ENCODE peak calls at places on chromosomes 4 and X, in four cellular contexts. A is colonic mucosa, F is pancreas, G is progenitor cell of endocrine pancreas. O is an unnamed sample.
A peak's percentile ranks its signal among the peaks of the same experiment; 100 is the strongest.

GRCh38 chr4:37885496-37885895 is 5.4 kb upstream of the TBC1D1 start:
- DNase-seq in G (no peak), F (no peak), A (no peak), O (no peak)

GRCh38 chrX:49754238-49754857 is 58.6 kb upstream of the PAGE1 start:
- DNase-seq in A (peak; percentile 27), F (peak; percentile 6), G (peak; percentile 17), O (peak; percentile 10)

GRCh38 chr4:156173937-156174336 is 220.3 kb upstream of the CTSO start:
- DNase-seq in F (no peak), A (no peak), G (no peak), O (no peak)

GRCh38 chr4:169225058-169225751 is 45.6 kb downstream of the SH3RF1 start:
- DNase-seq in F (no peak), G (no peak), A (no peak), O (no peak)

GRCh38 chrX:71367396-71367795 is 1.2 kb downstream of the TAF1 start:
- DNase-seq in G (no peak), A (no peak), F (no peak), O (no peak)

GRCh38 chr4:145216532-145216931 is 36.1 kb upstream of the OTUD4 start:
- DNase-seq in G (no peak), A (no peak), F (no peak), O (no peak)

GRCh38 chr4:43766648-43767047 is 682.0 kb downstream of the KCTD8 start:
- DNase-seq in F (no peak), G (no peak), A (no peak), O (no peak)

GRCh38 chrX:102154900-102155805 is 624 bp downstream of the BEX5 start:
- DNase-seq in A (peak; percentile 18), G (no peak), F (peak; percentile 5), O (no peak)

GRCh38 chr4:10114147-10114546 is 2.5 kb downstream of the WDR1 start:
- DNase-seq in G (no peak), A (no peak), F (no peak), O (no peak)

GRCh38 chrX:68462197-68462596 is 28.9 kb upstream of the OPHN1 start:
- DNase-seq in F (no peak), G (no peak), A (no peak), O (no peak)

GRCh38 chr4:76305971-76306881 is at the start of gene STBD1:
- DNase-seq in G (peak; percentile 60), F (peak; percentile 81), A (peak; percentile 92), O (peak; percentile 81)

GRCh38 chr4:89039735-89040338 is 17.1 kb downstream of the FAM13A start:
- DNase-seq in G (no peak), A (no peak), F (no peak), O (no peak)

GRCh38 chr4:43264730-43265129 is 372.2 kb downstream of the GRXCR1 start:
- DNase-seq in A (no peak), G (no peak), F (no peak), O (no peak)

GRCh38 chrX:72382199-72382590 is 76.5 kb upstream of the CITED1 start:
- DNase-seq in F (no peak), A (no peak), G (no peak), O (no peak)

GRCh38 chrX:132786217-132786616 is 172.2 kb downstream of the HS6ST2 start:
- DNase-seq in F (no peak), G (no peak), A (no peak), O (no peak)

GRCh38 chrX:136694491-136695087 is 46.6 kb downstream of the CD40LG start:
- DNase-seq in G (no peak), F (no peak), A (no peak), O (no peak)

GRCh38 chr4:181264908-181265307 is 978.3 kb upstream of the TENM3 start:
- DNase-seq in A (no peak), F (no peak), G (no peak), O (no peak)

GRCh38 chrX:102708900-102709299 is 3.3 kb upstream of the GPRASP2 start:
- DNase-seq in A (no peak), G (no peak), F (no peak), O (no peak)

GRCh38 chr4:23889814-23890269 is at the start of gene PPARGC1A:
- DNase-seq in F (peak; percentile 45), A (peak; percentile 87), G (peak; percentile 10), O (peak; percentile 31)

GRCh38 chr4:152591361-152591760 is 55.5 kb upstream of the FBXW7 start:
- DNase-seq in A (peak; percentile 48), G (peak; percentile 17), F (peak; percentile 24), O (no peak)

GRCh38 chrX:72712094-72712755 is 1.9 kb downstream of the PHKA1 start:
- DNase-seq in F (no peak), G (no peak), A (no peak), O (no peak)

GRCh38 chr4:26032572-26033320 is 118.7 kb downstream of the SMIM20 start:
- DNase-seq in A (no peak), F (peak; percentile 8), G (no peak), O (no peak)

GRCh38 chr4:85637778-85638177 is 162.8 kb downstream of the ARHGAP24 start:
- DNase-seq in F (no peak), A (no peak), G (no peak), O (no peak)

GRCh38 chr4:186078977-186079697 is 10.2 kb downstream of the TLR3 start:
- DNase-seq in F (no peak), A (no peak), G (no peak), O (no peak)

GRCh38 chr4:1500231-1500965 is 94.2 kb upstream of the NKX1-1 start:
- DNase-seq in F (no peak), G (no peak), A (no peak), O (no peak)

GRCh38 chr4:15882675-15883086 is 55.9 kb downstream of the FGFBP1 start:
- DNase-seq in G (peak; percentile 19), A (peak; percentile 58), F (peak; percentile 21), O (peak; percentile 42)

GRCh38 chr4:37715889-37716402 is 29.8 kb upstream of the RELL1 start:
- DNase-seq in F (peak; percentile 34), A (peak; percentile 75), G (no peak), O (no peak)

GRCh38 chrX:135516376-135516775 is 4.1 kb upstream of the INTS6L start:
- DNase-seq in A (no peak), G (no peak), F (no peak), O (no peak)

GRCh38 chrX:49165901-49166881 is 3.6 kb downstream of the MAGIX start:
- DNase-seq in A (peak; percentile 86), F (peak; percentile 75), G (peak; percentile 72), O (no peak)